ENCODE peak calls at places on chromosomes 4 and X, in five cellular contexts. H is K562, E is IMR-90, W is GM12878, I is SK-N-SH. Q is an unnamed sample.

GRCh38 chr4:140789752-140790151 is 33.6 kb upstream of the TBC1D9 start:
- DNase-seq in W (no peak), E (peak), I (no peak), H (no peak), Q (no peak)

GRCh38 chrX:37825225-37825842 is 22.0 kb downstream of the DYNLT3 start:
- DNase-seq in I (peak), H (peak), W (no peak), E (peak), Q (peak)

GRCh38 chr4:38026138-38026740 is 66.0 kb downstream of the PTTG2 start:
- DNase-seq in W (no peak), I (no peak), E (no peak), H (no peak), Q (no peak)

GRCh38 chrX:48978226-48978625 is 6.6 kb upstream of the KCND1 start:
- DNase-seq in H (no peak), E (no peak), W (no peak), I (no peak), Q (no peak)

GRCh38 chrX:71365876-71366673 is at the start of gene TAF1:
- DNase-seq in I (peak), W (peak), E (peak), H (peak), Q (peak)

GRCh38 chr4:56535915-56536314 is 30.3 kb downstream of the ARL9 start:
- DNase-seq in W (no peak), E (no peak), I (no peak), H (no peak), Q (no peak)

GRCh38 chrX:17078031-17078730 is 131.7 kb downstream of the REPS2 start:
- DNase-seq in I (no peak), H (no peak), E (peak), W (no peak), Q (no peak)

GRCh38 chr4:112343330-112343729 is 46.2 kb downstream of the ALPK1 start:
- DNase-seq in I (no peak), W (no peak), E (no peak), H (no peak), Q (no peak)

GRCh38 chrX:118973389-118974087 is 880 bp upstream of the LONRF3 start:
- DNase-seq in H (no peak), W (no peak), I (peak), E (no peak), Q (no peak)

GRCh38 chr4:108270466-108271450 is 102.0 kb upstream of the LEF1 start:
- DNase-seq in H (peak), W (no peak), I (no peak), E (peak), Q (no peak)

GRCh38 chr4:86036729-86037128 is 323.1 kb downstream of the MAPK10 start:
- DNase-seq in H (no peak), W (no peak), E (peak), I (no peak), Q (no peak)

GRCh38 chrX:24100713-24101112 is 46.0 kb downstream of the EIF2S3 start:
- DNase-seq in W (no peak), H (peak), E (peak), I (no peak), Q (no peak)

GRCh38 chrX:136588060-136588459 is 56.0 kb downstream of the VGLL1 start:
- DNase-seq in W (peak), H (no peak), I (no peak), E (no peak), Q (no peak)

GRCh38 chr4:110287130-110287529 is 88.7 kb upstream of the ELOVL6 start:
- DNase-seq in W (peak), H (no peak), E (peak), I (no peak), Q (peak)

GRCh38 chrX:37685452-37686347 is at the start of gene XK:
- DNase-seq in W (no peak), H (peak), E (no peak), I (peak), Q (peak)

GRCh38 chrX:39174761-39175417 is 373.6 kb downstream of the MID1IP1 start:
- DNase-seq in H (no peak), E (no peak), I (no peak), W (no peak), Q (no peak)

GRCh38 chrX:144566592-144566991 is 680.7 kb upstream of the SPANXN1 start:
- DNase-seq in I (no peak), W (no peak), H (no peak), E (no peak), Q (no peak)

GRCh38 chr4:55184600-55185523 is 59.5 kb upstream of the KDR start:
- DNase-seq in I (no peak), E (peak), W (no peak), H (peak), Q (no peak)

GRCh38 chrX:18887821-18888205 is 96.1 kb downstream of the PHKA2 start:
- DNase-seq in E (no peak), W (no peak), H (no peak), I (no peak), Q (no peak)
- TF ChIP-seq RCOR1 in E (no peak), W (no peak), H (no peak), I (no peak), Q (no peak)

GRCh38 chr4:185263419-185263818 is 54.0 kb downstream of the SNX25 start:
- DNase-seq in W (no peak), H (no peak), E (no peak), I (no peak), Q (no peak)
- TF ChIP-seq RCOR1 in W (no peak), H (no peak), E (no peak), I (no peak), Q (no peak)

GRCh38 chr4:79042079-79042674 is 102.9 kb upstream of the PAQR3 start:
- DNase-seq in H (peak), I (peak), E (peak), W (no peak), Q (no peak)
- TF ChIP-seq RCOR1 in H (peak), I (no peak), E (no peak), W (no peak), Q (no peak)

DNA sequence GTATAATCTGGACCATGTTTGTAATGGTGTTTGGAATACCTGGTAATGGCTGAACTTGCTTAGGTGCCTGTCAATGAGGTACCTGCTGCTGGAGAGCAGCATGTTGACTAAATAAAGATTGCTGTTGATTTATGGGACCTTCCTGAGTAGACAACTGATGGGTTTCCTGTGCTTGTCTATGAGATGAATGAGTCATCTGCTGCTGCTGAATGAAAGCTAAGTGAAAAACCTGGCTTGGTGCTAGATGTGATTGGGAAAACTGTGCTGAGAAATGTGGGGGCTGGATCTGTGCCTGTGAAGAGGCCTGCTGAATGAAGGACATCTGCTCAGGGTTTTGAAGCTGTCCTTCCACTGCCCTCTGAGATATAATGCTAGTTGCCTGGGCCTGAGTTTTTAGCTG is 69.6 kb downstream of the WNK3 start:
- DNase-seq in W (no peak), H (no peak), E (peak), I (no peak), Q (no peak)
- TF ChIP-seq RCOR1 in W (no peak), H (no peak), E (no peak), I (no peak), Q (no peak)

GRCh38 chrX:19343085-19343461 is 654 bp upstream of the PDHA1 start:
- DNase-seq in I (no peak), W (no peak), E (no peak), H (no peak), Q (no peak)

GRCh38 chrX:19344207-19344534 is 444 bp downstream of the PDHA1 start:
- DNase-seq in E (no peak), W (no peak), I (no peak), H (peak), Q (no peak)

GRCh38 chrX:19343462-19344206 is at the start of gene PDHA1:
- DNase-seq in I (peak), E (peak), W (peak), H (peak), Q (peak)

GRCh38 chrX:19342331-19342906 is 1.3 kb upstream of the PDHA1 start:
- DNase-seq in E (peak), H (peak), W (no peak), I (no peak), Q (no peak)

DNA sequence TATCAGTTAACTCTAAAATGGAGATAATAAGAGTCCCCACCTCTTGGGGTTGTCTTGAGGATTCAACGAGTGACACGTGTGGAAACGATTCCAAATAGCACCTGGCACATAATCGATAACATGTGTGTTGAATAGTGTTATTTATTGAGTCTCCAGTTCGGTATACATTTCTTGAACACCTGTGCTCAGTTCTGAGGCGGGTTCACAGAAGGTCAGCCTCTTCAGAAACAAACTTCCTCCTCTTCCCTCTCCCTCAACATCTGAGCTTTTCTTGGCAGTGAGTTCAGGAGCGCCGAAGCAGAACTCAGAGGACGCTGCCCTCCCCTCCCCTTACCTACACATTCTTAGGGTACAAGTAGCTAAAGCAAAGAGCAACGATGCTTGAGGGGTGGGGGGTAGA is 934 bp downstream of the PDHA1 start:
- DNase-seq in H (peak), I (no peak), W (no peak), E (no peak), Q (no peak)
- TF ChIP-seq RCOR1 in H (no peak), I (no peak), W (no peak), E (no peak), Q (no peak)

GRCh38 chrX:78619829-78620228 is 39.3 kb downstream of the RTL3 start:
- DNase-seq in W (no peak), E (no peak), I (no peak), H (no peak), Q (no peak)
- TF ChIP-seq RCOR1 in W (no peak), E (no peak), I (no peak), H (no peak), Q (no peak)

GRCh38 chrX:50581405-50581804 is 110.8 kb upstream of the DGKK start:
- DNase-seq in W (no peak), E (no peak), I (no peak), H (no peak), Q (no peak)

GRCh38 chrX:50579955-50580354 is 109.3 kb upstream of the DGKK start:
- DNase-seq in H (peak), W (peak), I (peak), E (peak), Q (peak)
- TF ChIP-seq RCOR1 in H (no peak), W (no peak), I (no peak), E (no peak), Q (no peak)